ENCODE peak calls at places on chromosome 10, in ten cellular contexts. G, L, K, Y, B, C, A, V, H and J are unnamed samples.

GRCh38 chr10:121448768-121449456 is 149.3 kb downstream of the FGFR2 start:
- DNase-seq in B (no peak), Y (no peak), G (no peak), C (no peak), V (no peak), K (no peak), L (no peak), H (peak; percentile 33), A (no peak), J (no peak)

GRCh38 chr10:119333146-119333792 is 125.9 kb downstream of the GRK5 start:
- DNase-seq in C (no peak), H (no peak), A (no peak), B (peak; percentile 32), Y (no peak), G (no peak), L (no peak), K (no peak), V (peak; percentile 82), J (no peak)

GRCh38 chr10:132637477-132638129 is 100.0 kb downstream of the INPP5A start:
- DNase-seq in K (no peak), V (peak; percentile 29), A (no peak), G (no peak), C (peak; percentile 41), L (no peak), Y (peak; percentile 51), H (peak; percentile 83), B (peak; percentile 69), J (peak; percentile 84)

GRCh38 chr10:101512741-101513140 is 75.3 kb downstream of the POLL start:
- DNase-seq in A (no peak), Y (no peak), H (no peak), L (no peak), G (no peak), C (no peak), K (no peak), V (no peak), B (no peak), J (no peak)

GRCh38 chr10:36499696-36500095 is 625.7 kb upstream of the ANKRD30A start:
- DNase-seq in Y (no peak), B (no peak), L (no peak), G (no peak), K (no peak), H (no peak), C (no peak), V (no peak), A (no peak), J (no peak)

GRCh38 chr10:43373461-43373860 is 2.0 kb downstream of the FXYD4 start:
- DNase-seq in C (no peak), K (no peak), Y (no peak), G (no peak), A (no peak), H (no peak), V (no peak), B (no peak), L (no peak), J (no peak)

GRCh38 chr10:89342219-89342966 is 14.6 kb downstream of the IFIT3 start:
- DNase-seq in A (no peak), L (no peak), C (no peak), V (no peak), K (no peak), H (no peak), Y (no peak), B (no peak), G (no peak), J (no peak)

GRCh38 chr10:34618611-34619010 is 196.5 kb downstream of the PARD3 start:
- DNase-seq in Y (no peak), L (no peak), C (no peak), G (no peak), A (no peak), H (no peak), K (no peak), V (no peak), B (no peak), J (no peak)

GRCh38 chr10:128017825-128018224 is 108.4 kb downstream of the MKI67 start:
- DNase-seq in C (no peak), B (no peak), A (no peak), V (no peak), L (no peak), H (no peak), K (peak; percentile 34), G (no peak), Y (no peak), J (no peak)

GRCh38 chr10:73771722-73772279 is 10.0 kb upstream of the CHCHD1 start:
- DNase-seq in C (peak; percentile 91), L (no peak), K (no peak), B (peak; percentile 64), Y (peak; percentile 92), H (peak; percentile 87), A (peak; percentile 95), G (peak; percentile 79), V (peak; percentile 82), J (peak; percentile 89)

GRCh38 chr10:129035052-129035805 is 431.8 kb upstream of the MGMT start:
- DNase-seq in A (no peak), B (no peak), H (no peak), G (no peak), Y (no peak), K (no peak), C (no peak), L (peak; percentile 77), V (peak; percentile 80), J (no peak)

GRCh38 chr10:123272171-123272570 is 118.0 kb downstream of the BUB3 start:
- DNase-seq in G (no peak), L (no peak), B (peak; percentile 1), V (no peak), K (no peak), Y (no peak), H (no peak), A (no peak), C (no peak), J (no peak)
- TF ChIP-seq CTCF in G (peak; percentile 20), L (peak; percentile 35), B (peak; percentile 51), V (no peak), K (no peak), Y (peak; percentile 36), H (no peak), A (no peak), C (no peak), J (no peak)

DNA sequence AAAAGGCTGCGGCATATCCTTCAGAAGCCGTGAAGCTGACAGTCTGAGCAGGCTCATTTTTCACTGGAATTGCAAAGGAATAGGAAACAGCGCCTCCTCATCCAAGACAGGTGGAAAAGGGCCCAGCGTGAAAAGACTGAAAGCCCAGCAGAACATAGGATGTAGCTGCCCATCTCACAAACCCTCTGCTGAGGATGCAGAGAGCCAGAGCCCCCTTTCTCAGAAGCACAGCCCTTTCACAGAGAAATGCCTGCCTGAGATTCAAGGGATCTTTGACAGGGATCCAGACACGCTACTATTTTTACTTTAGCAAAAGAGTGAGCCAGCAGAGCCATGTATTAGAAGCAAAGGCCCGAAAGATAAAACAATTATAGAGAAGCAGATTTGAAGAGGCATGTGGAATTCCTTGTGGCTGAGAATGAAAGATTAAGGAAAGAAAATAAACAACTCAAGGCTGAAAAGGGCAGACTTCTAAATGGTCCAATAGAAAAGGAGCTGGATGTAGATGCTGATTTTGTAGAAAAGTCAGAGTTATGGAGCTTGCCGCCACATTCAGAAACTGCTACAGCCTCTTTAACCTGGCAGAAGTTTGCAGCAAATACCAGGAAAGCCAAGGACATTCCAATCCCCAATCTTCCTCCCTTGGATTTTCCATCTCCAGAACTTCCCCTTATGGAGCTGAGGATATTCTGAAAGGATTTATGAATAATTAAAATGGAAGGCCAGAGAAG is 36.9 kb downstream of the GDI2 start:
- DNase-seq in K (no peak), V (no peak), C (no peak), Y (peak; percentile 57), B (no peak), A (no peak), G (no peak), L (no peak), H (no peak), J (no peak)
- TF ChIP-seq CTCF in K (no peak), V (no peak), C (no peak), Y (peak; percentile 49), B (no peak), A (peak; percentile 17), G (no peak), L (no peak), H (no peak), J (no peak)

GRCh38 chr10:103706047-103706446 is 149.3 kb downstream of the SH3PXD2A start:
- DNase-seq in A (no peak), L (no peak), K (no peak), B (no peak), V (no peak), C (no peak), G (no peak), H (no peak), Y (no peak), J (no peak)
- TF ChIP-seq CTCF in A (no peak), L (no peak), K (no peak), B (no peak), V (no peak), C (no peak), G (no peak), H (no peak), Y (no peak), J (no peak)

GRCh38 chr10:72622271-72622670 is 3.6 kb downstream of the MICU1 start:
- DNase-seq in A (no peak), L (no peak), H (no peak), C (no peak), V (no peak), B (no peak), K (no peak), G (no peak), Y (no peak), J (no peak)

GRCh38 chr10:72630144-72630543 is 4.3 kb upstream of the MICU1 start:
- DNase-seq in B (no peak), K (no peak), C (no peak), G (no peak), Y (no peak), L (no peak), H (no peak), A (no peak), V (no peak), J (no peak)

GRCh38 chr10:72626444-72626754 is 520 bp upstream of the MICU1 start:
- DNase-seq in H (no peak), B (no peak), C (no peak), G (no peak), A (no peak), L (no peak), Y (no peak), K (no peak), V (no peak), J (no peak)

GRCh38 chr10:72625276-72625607 is 637 bp downstream of the MICU1 start:
- DNase-seq in Y (no peak), C (no peak), G (no peak), V (no peak), B (no peak), H (no peak), A (no peak), K (no peak), L (no peak), J (no peak)

DNA sequence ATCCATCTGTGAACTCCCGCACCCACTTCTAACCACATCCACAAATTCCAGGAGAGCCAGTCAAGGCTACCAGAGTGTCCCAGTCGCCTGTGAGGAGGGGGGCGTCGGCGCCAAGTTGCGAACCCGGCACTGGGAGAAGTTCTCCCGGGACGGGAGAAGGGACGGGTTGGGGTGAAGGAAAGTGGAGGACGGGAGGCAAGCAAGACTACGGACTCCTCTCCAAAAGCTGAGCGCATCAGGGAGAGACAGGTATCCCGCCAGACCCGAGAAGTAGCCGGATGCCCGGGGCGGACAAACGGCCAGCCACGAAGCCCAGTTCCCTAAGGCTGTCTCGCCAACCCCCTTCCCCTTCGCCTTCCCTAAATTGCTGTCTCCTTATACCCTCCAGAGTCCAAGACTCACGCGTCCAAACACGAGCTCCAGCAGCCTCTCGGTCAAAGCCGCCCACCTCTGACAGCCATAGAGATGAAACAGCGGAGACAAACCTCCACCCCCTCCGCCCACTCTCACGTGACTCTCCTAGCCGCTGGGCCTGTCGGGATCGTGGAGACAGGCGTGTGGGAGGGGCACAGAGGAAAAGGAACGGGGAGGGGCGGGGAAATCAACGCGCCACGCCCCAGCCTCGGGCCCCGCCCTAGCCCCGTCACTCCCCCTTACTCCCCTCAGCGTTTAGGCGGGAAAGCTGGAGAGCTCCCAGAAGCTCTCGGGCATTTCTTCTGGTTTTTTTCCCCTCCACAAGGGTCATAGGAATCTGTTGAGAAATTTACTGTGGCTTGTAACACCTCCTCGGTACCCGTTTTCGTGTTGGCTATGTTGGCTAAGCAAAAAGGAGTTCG is at the start of gene MICU1:
- DNase-seq in L (peak; percentile 93), G (peak; percentile 86), V (peak; percentile 98), C (peak; percentile 93), K (peak; percentile 96), Y (peak; percentile 97), H (peak; percentile 97), A (peak; percentile 99), B (peak; percentile 96), J (peak; percentile 96)
- TF ChIP-seq CTCF in L (no peak), G (no peak), V (no peak), C (no peak), K (no peak), Y (no peak), H (no peak), A (peak; percentile 4), B (no peak), J (no peak)